ENCODE peak calls at places on chromosomes 7 and 10, in nine cellular contexts. Y, C, X, R, E, F, L, W and Q are unnamed samples.

GRCh38 chr7:47743898-47744612 is 162.1 kb upstream of the TNS3 start:
- DNase-seq in E (no peak), W (no peak), C (no peak), F (no peak), R (no peak), X (no peak), L (peak; percentile 31), Y (no peak), Q (no peak)

GRCh38 chr7:122487131-122487530 is 182.6 kb upstream of the FEZF1 start:
- DNase-seq in Y (no peak), L (peak; percentile 4), C (no peak), E (no peak), X (no peak), W (no peak), F (no peak), R (no peak), Q (no peak)

GRCh38 chr10:114822771-114823463 is 1.3 kb downstream of the FHIP2A start:
- DNase-seq in R (no peak), E (no peak), Y (peak; percentile 74), C (no peak), L (peak; percentile 67), W (peak; percentile 23), X (no peak), F (peak; percentile 25), Q (no peak)

GRCh38 chr7:151088856-151089699 is 2.8 kb downstream of the AGAP3 start:
- DNase-seq in X (no peak), E (peak; percentile 65), Y (peak; percentile 76), F (peak; percentile 70), R (no peak), C (peak; percentile 91), L (peak; percentile 62), W (peak; percentile 73), Q (no peak)

GRCh38 chr7:96921231-96921630 is 84.1 kb upstream of the DLX6 start:
- DNase-seq in Y (no peak), R (no peak), F (no peak), W (no peak), E (no peak), X (no peak), C (no peak), L (no peak), Q (no peak)

GRCh38 chr10:47076949-47077348 is 165.7 kb downstream of the PTPN20 start:
- DNase-seq in F (peak; percentile 23), X (no peak), C (no peak), E (no peak), L (peak; percentile 65), Y (peak; percentile 45), W (no peak), R (no peak), Q (no peak)

GRCh38 chr7:106447318-106447847 is 162.6 kb upstream of the NAMPT start:
- DNase-seq in W (no peak), L (no peak), E (no peak), Y (no peak), C (no peak), F (no peak), X (no peak), R (no peak), Q (no peak)

GRCh38 chr10:61465807-61466425 is 12.7 kb upstream of the TMEM26 start:
- DNase-seq in R (no peak), L (peak; percentile 30), E (no peak), X (no peak), C (no peak), Y (peak; percentile 34), F (no peak), W (no peak), Q (no peak)

GRCh38 chr10:124420254-124420653 is 1.5 kb upstream of the OAT start:
- DNase-seq in C (no peak), E (no peak), Y (no peak), W (no peak), F (no peak), X (no peak), L (no peak), R (no peak), Q (no peak)

GRCh38 chr10:124417846-124418725 is 637 bp downstream of the OAT start:
- DNase-seq in C (peak; percentile 84), F (peak; percentile 36), W (peak; percentile 16), R (peak; percentile 54), E (peak; percentile 57), Y (peak; percentile 44), L (peak; percentile 62), X (peak; percentile 54), Q (peak; percentile 62)

GRCh38 chr10:124416733-124417132 is 2.0 kb downstream of the OAT start:
- DNase-seq in X (no peak), L (peak; percentile 65), E (no peak), C (no peak), R (no peak), W (peak; percentile 74), F (no peak), Y (peak; percentile 20), Q (no peak)

GRCh38 chr10:124419635-124420034 is 912 bp upstream of the OAT start:
- DNase-seq in L (no peak), F (no peak), W (no peak), X (peak; percentile 15), Y (no peak), E (no peak), C (no peak), R (no peak), Q (no peak)

DNA sequence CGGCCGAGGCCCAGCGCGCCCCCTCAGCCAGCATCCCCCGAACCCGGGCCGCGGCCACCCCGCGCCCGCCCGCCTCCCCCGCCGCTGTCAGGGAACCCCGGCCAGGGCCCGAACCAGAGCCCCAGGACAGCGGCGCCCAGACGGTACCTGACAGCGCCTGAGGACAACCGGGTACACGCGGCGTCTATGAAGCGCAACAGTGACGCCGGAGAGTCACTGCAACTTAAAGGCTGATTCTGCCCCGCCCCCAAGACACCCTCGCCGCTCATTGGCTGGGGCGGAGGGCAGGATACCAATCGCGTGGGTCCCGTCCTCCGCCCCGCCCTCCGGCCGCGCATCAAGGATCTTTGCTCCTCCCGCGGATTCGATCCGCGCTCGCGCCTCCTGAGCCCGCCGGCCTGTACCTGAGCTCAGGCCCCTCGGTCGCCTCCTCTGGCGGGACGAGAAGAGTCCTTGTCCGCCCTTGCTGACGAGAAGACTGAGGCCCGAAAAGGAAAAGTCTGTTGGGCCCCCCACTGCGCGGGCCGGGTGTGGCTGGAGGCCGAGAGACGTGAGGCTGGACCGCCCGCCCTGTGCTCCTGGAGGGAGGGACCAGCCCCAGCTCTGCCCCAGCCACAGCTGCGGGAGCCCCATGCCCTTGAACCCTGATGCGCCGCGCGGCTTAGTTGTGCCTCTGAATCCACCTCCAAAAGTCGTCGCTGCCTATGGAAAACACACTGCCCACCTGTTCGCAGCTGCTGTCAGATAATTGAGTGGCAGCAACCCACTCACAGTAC is at the start of gene OAT:
- DNase-seq in C (peak; percentile 98), F (peak; percentile 92), R (peak; percentile 96), X (peak; percentile 92), L (peak; percentile 95), E (peak; percentile 96), Y (peak; percentile 92), W (peak; percentile 93), Q (peak; percentile 98)
- TF ChIP-seq CTCF in C (no peak), F (no peak), R (no peak), X (no peak), L (peak; percentile 1), E (no peak), Y (peak; percentile 1), W (peak; percentile 48), Q (no peak)

DNA sequence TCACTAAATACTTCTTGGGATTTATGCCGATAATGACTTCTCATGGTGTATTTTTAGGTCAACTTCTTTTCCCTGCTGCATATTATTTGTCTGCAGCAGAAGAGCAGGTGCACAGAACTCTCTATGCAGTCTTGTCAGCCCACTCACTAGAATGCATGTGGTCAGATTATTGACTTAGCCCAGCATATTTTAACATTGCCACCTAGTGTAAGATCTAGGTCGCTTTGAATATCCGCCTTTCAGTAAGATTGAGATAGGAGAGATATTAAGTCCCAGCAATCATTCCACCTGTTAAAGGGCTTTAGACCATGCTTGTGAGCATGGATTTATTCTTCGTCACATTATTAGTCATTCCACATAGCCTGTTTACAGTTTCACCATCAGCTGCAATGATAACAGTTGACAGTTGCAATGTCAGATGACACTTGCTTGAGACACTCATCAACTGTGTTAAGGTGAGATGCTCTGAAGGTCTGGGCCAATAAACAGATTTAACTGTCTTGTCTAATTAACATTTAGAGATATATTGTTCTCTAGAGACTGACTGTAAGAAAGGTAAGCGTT is 491.7 kb downstream of the ARL4A start:
- DNase-seq in C (no peak), W (peak; percentile 30), F (no peak), Y (peak; percentile 6), E (no peak), L (peak; percentile 27), R (no peak), X (no peak), Q (no peak)
- TF ChIP-seq CTCF in C (peak; percentile 33), W (peak; percentile 52), F (no peak), Y (no peak), E (peak; percentile 38), L (peak; percentile 17), R (no peak), X (no peak), Q (no peak)

DNA sequence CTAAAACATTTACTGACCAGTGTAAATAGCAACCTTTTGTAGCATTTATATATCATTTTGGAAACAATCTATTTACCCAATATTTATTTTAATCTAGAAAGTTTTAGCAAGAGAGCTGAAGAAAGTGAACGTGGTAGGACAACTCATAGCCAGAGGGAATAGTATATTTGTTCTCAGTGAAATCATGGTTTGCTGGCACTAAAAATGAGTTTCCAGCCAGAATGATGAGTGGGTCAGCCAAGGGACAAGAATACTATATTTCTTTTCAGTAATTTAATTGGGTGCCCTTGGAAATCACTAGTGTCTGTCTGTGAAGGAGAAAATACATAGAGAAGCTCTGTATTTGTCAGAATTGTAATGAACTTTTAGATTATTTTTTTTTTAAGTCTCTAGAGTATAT is 74.9 kb downstream of the MINPP1 start:
- DNase-seq in W (no peak), E (no peak), F (no peak), Y (peak; percentile 38), X (no peak), L (peak; percentile 9), C (no peak), R (no peak), Q (no peak)
- TF ChIP-seq CTCF in W (no peak), E (no peak), F (no peak), Y (no peak), X (no peak), L (no peak), C (no peak), R (no peak), Q (no peak)

GRCh38 chr7:43929529-43930457 is 3.6 kb downstream of the UBE2D4 start:
- DNase-seq in L (no peak), F (no peak), E (no peak), W (no peak), R (no peak), C (no peak), X (no peak), Y (no peak), Q (no peak)

GRCh38 chr7:43921423-43921822 is 4.8 kb upstream of the UBE2D4 start:
- DNase-seq in R (no peak), W (no peak), E (no peak), C (no peak), X (no peak), L (no peak), F (no peak), Y (no peak), Q (no peak)

GRCh38 chr7:43927810-43928209 is 1.6 kb downstream of the UBE2D4 start:
- DNase-seq in E (no peak), R (no peak), F (no peak), X (no peak), L (no peak), W (no peak), C (no peak), Y (no peak), Q (no peak)

GRCh38 chr7:43922726-43923125 is 3.5 kb upstream of the UBE2D4 start:
- DNase-seq in X (no peak), C (no peak), W (no peak), E (no peak), R (no peak), Y (no peak), F (no peak), L (no peak), Q (no peak)

DNA sequence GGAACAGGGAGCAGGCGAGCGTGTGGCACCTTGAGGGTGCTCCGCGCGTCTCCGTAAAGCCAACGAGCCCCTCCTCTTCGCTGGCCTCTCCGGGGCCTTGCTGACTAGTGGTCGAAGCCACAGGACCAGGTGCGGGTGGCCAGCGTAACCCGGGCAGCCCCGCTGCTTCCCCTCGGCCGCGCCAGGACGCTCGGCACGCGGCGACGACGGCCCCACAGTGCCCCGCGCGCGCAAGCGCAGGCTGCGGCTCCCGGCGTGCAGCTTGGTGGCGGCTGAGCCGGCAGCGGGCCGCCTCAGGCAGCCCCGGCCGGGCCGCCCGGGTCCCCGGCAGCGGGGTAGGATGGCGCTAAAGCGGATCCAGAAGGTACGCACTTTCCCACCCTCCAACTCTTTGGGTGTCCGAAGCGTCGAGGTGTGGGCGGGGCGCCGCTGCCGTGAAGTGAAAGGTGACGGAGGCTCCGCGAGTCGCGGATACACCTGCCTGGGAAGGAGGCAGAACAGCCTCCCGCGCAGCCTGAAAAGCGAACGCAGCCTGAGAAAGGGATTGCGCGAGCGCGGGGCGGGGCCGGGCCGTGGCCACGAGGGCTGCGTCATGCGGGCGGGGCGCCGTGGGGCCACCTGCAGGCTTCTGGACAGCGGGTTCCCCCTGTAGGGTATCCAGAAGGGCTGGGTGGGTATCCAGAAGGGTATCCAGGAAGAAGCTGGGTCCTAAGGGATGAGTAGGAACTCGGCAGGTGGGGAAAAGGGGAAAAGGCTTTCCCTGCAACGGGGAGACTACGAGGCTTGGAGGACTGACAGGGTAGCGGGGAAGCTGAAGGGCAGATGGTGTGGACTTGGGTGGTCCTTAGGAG is at the start of gene UBE2D4:
- DNase-seq in W (peak; percentile 67), X (peak; percentile 89), R (peak; percentile 88), C (peak; percentile 96), E (peak; percentile 87), F (peak; percentile 57), L (peak; percentile 65), Y (peak; percentile 56), Q (peak; percentile 93)
- TF ChIP-seq CTCF in W (peak; percentile 49), X (no peak), R (no peak), C (peak; percentile 12), E (peak; percentile 30), F (peak; percentile 20), L (no peak), Y (no peak), Q (no peak)